ENCODE peak calls at places on chromosomes 3 and 15, in ten cellular contexts. One of them, this sample, is unnamed.

GRCh38 chr15:65305144-65305758 is 774 bp downstream of the RNU5B-1 start:
- DNase-seq in HT-29: no peak
- DNase-seq in COR-L47: peak; percentile 80
- DNase-seq in left lung: no peak
- DNase-seq in lung: no peak
- DNase-seq in CD4-positive, alpha-beta T cell: no peak
- DNase-seq in lower lobe of right lung: no peak
- DNase-seq in ureter: no peak
- DNase-seq in naive thymus-derived CD8-positive, alpha-beta T cell: no peak
- DNase-seq in non-pigmented ciliary epithelial cell: no peak
- DNase-seq in this sample: no peak

GRCh38 chr15:81259791-81260190 is 63.1 kb downstream of the IL16 start:
- DNase-seq in lower lobe of right lung: no peak
- DNase-seq in COR-L47: no peak
- DNase-seq in HT-29: no peak
- DNase-seq in CD4-positive, alpha-beta T cell: no peak
- DNase-seq in non-pigmented ciliary epithelial cell: no peak
- DNase-seq in ureter: no peak
- DNase-seq in left lung: no peak
- DNase-seq in naive thymus-derived CD8-positive, alpha-beta T cell: no peak
- DNase-seq in lung: no peak
- DNase-seq in this sample: no peak

GRCh38 chr15:98213346-98213979 is 253.0 kb downstream of the ARRDC4 start:
- DNase-seq in non-pigmented ciliary epithelial cell: no peak
- DNase-seq in ureter: no peak
- DNase-seq in lower lobe of right lung: no peak
- DNase-seq in left lung: no peak
- DNase-seq in COR-L47: no peak
- DNase-seq in HT-29: no peak
- DNase-seq in naive thymus-derived CD8-positive, alpha-beta T cell: no peak
- DNase-seq in CD4-positive, alpha-beta T cell: no peak
- DNase-seq in lung: no peak
- DNase-seq in this sample: no peak

GRCh38 chr15:66707310-66708160 is 5.5 kb downstream of the SMAD6 start:
- DNase-seq in CD4-positive, alpha-beta T cell: no peak
- DNase-seq in ureter: peak; percentile 52
- DNase-seq in HT-29: no peak
- DNase-seq in naive thymus-derived CD8-positive, alpha-beta T cell: no peak
- DNase-seq in COR-L47: peak; percentile 79
- DNase-seq in non-pigmented ciliary epithelial cell: no peak
- DNase-seq in lower lobe of right lung: no peak
- DNase-seq in lung: no peak
- DNase-seq in left lung: no peak
- DNase-seq in this sample: no peak

GRCh38 chr15:79644091-79644490 is 212.0 kb downstream of the MINAR1 start:
- DNase-seq in HT-29: no peak
- DNase-seq in lower lobe of right lung: no peak
- DNase-seq in left lung: no peak
- DNase-seq in naive thymus-derived CD8-positive, alpha-beta T cell: no peak
- DNase-seq in CD4-positive, alpha-beta T cell: no peak
- DNase-seq in lung: no peak
- DNase-seq in non-pigmented ciliary epithelial cell: peak; percentile 41
- DNase-seq in COR-L47: no peak
- DNase-seq in ureter: no peak
- DNase-seq in this sample: no peak

GRCh38 chr3:100563228-100563627 is 46.2 kb upstream of the ADGRG7 start:
- DNase-seq in ureter: no peak
- DNase-seq in non-pigmented ciliary epithelial cell: no peak
- DNase-seq in left lung: no peak
- DNase-seq in COR-L47: no peak
- DNase-seq in lung: no peak
- DNase-seq in lower lobe of right lung: no peak
- DNase-seq in HT-29: no peak
- DNase-seq in naive thymus-derived CD8-positive, alpha-beta T cell: no peak
- DNase-seq in CD4-positive, alpha-beta T cell: no peak
- DNase-seq in this sample: no peak

GRCh38 chr3:194985031-194985578 is 285.9 kb downstream of the XXYLT1 start:
- DNase-seq in naive thymus-derived CD8-positive, alpha-beta T cell: no peak
- DNase-seq in left lung: peak; percentile 77
- DNase-seq in CD4-positive, alpha-beta T cell: no peak
- DNase-seq in COR-L47: no peak
- DNase-seq in lung: peak; percentile 74
- DNase-seq in ureter: peak; percentile 83
- DNase-seq in lower lobe of right lung: peak; percentile 78
- DNase-seq in non-pigmented ciliary epithelial cell: no peak
- DNase-seq in HT-29: peak; percentile 90
- DNase-seq in this sample: peak; percentile 14

GRCh38 chr3:73404450-73404849 is 220.3 kb downstream of the PDZRN3 start:
- DNase-seq in non-pigmented ciliary epithelial cell: no peak
- DNase-seq in HT-29: no peak
- DNase-seq in naive thymus-derived CD8-positive, alpha-beta T cell: no peak
- DNase-seq in COR-L47: no peak
- DNase-seq in ureter: no peak
- DNase-seq in lung: no peak
- DNase-seq in CD4-positive, alpha-beta T cell: no peak
- DNase-seq in left lung: no peak
- DNase-seq in lower lobe of right lung: no peak
- DNase-seq in this sample: no peak

GRCh38 chr15:101210466-101210865 is 41.4 kb downstream of the CHSY1 start:
- DNase-seq in ureter: no peak
- DNase-seq in HT-29: no peak
- DNase-seq in naive thymus-derived CD8-positive, alpha-beta T cell: no peak
- DNase-seq in CD4-positive, alpha-beta T cell: no peak
- DNase-seq in COR-L47: no peak
- DNase-seq in lower lobe of right lung: no peak
- DNase-seq in left lung: no peak
- DNase-seq in lung: no peak
- DNase-seq in non-pigmented ciliary epithelial cell: no peak
- DNase-seq in this sample: no peak

GRCh38 chr3:169146112-169146665 is 517.3 kb downstream of the MECOM start:
- DNase-seq in non-pigmented ciliary epithelial cell: peak; percentile 28
- DNase-seq in ureter: peak; percentile 57
- DNase-seq in HT-29: peak; percentile 83
- DNase-seq in COR-L47: peak; percentile 44
- DNase-seq in lung: peak; percentile 60
- DNase-seq in CD4-positive, alpha-beta T cell: no peak
- DNase-seq in naive thymus-derived CD8-positive, alpha-beta T cell: no peak
- DNase-seq in left lung: peak; percentile 53
- DNase-seq in lower lobe of right lung: peak; percentile 70
- DNase-seq in this sample: no peak

GRCh38 chr3:131503328-131503650 is 518 bp upstream of the MRPL3 start:
- DNase-seq in non-pigmented ciliary epithelial cell: no peak
- DNase-seq in left lung: no peak
- DNase-seq in ureter: no peak
- DNase-seq in lung: no peak
- DNase-seq in CD4-positive, alpha-beta T cell: no peak
- DNase-seq in lower lobe of right lung: no peak
- DNase-seq in naive thymus-derived CD8-positive, alpha-beta T cell: no peak
- DNase-seq in HT-29: no peak
- DNase-seq in COR-L47: peak; percentile 20
- DNase-seq in this sample: no peak

GRCh38 chr15:68383161-68384074 is 48.5 kb downstream of the ITGA11 start:
- DNase-seq in CD4-positive, alpha-beta T cell: peak; percentile 6
- DNase-seq in COR-L47: peak; percentile 17
- DNase-seq in lower lobe of right lung: no peak
- DNase-seq in non-pigmented ciliary epithelial cell: no peak
- DNase-seq in ureter: peak; percentile 40
- DNase-seq in naive thymus-derived CD8-positive, alpha-beta T cell: peak; percentile 23
- DNase-seq in HT-29: peak; percentile 77
- DNase-seq in left lung: peak; percentile 11
- DNase-seq in lung: no peak
- DNase-seq in this sample: no peak

GRCh38 chr3:108331792-108332191 is 35.4 kb downstream of the HHLA2 start:
- DNase-seq in non-pigmented ciliary epithelial cell: no peak
- DNase-seq in naive thymus-derived CD8-positive, alpha-beta T cell: no peak
- DNase-seq in HT-29: no peak
- DNase-seq in ureter: no peak
- DNase-seq in lung: no peak
- DNase-seq in COR-L47: no peak
- DNase-seq in left lung: no peak
- DNase-seq in CD4-positive, alpha-beta T cell: no peak
- DNase-seq in lower lobe of right lung: no peak
- DNase-seq in this sample: no peak

GRCh38 chr15:75836953-75837321 is 6.3 kb upstream of the UBE2Q2 start:
- DNase-seq in HT-29: no peak
- DNase-seq in lung: no peak
- DNase-seq in CD4-positive, alpha-beta T cell: peak; percentile 16
- DNase-seq in left lung: no peak
- DNase-seq in naive thymus-derived CD8-positive, alpha-beta T cell: no peak
- DNase-seq in lower lobe of right lung: peak; percentile 53
- DNase-seq in COR-L47: no peak
- DNase-seq in ureter: no peak
- DNase-seq in non-pigmented ciliary epithelial cell: peak; percentile 61
- DNase-seq in this sample: no peak

GRCh38 chr15:75840659-75841058 is 2.6 kb upstream of the UBE2Q2 start:
- DNase-seq in ureter: no peak
- DNase-seq in non-pigmented ciliary epithelial cell: peak; percentile 43
- DNase-seq in CD4-positive, alpha-beta T cell: no peak
- DNase-seq in lung: no peak
- DNase-seq in HT-29: peak; percentile 44
- DNase-seq in COR-L47: no peak
- DNase-seq in lower lobe of right lung: no peak
- DNase-seq in naive thymus-derived CD8-positive, alpha-beta T cell: no peak
- DNase-seq in left lung: no peak
- DNase-seq in this sample: no peak

GRCh38 chr15:71302861-71303410 is 187.7 kb downstream of the THSD4 start:
- DNase-seq in ureter: no peak
- DNase-seq in COR-L47: no peak
- DNase-seq in non-pigmented ciliary epithelial cell: no peak
- DNase-seq in left lung: no peak
- DNase-seq in lung: no peak
- DNase-seq in lower lobe of right lung: no peak
- DNase-seq in CD4-positive, alpha-beta T cell: no peak
- DNase-seq in naive thymus-derived CD8-positive, alpha-beta T cell: no peak
- DNase-seq in HT-29: no peak
- DNase-seq in this sample: no peak

GRCh38 chr3:77931272-77932009 is 891.5 kb downstream of the ROBO2 start:
- DNase-seq in non-pigmented ciliary epithelial cell: no peak
- DNase-seq in COR-L47: peak; percentile 53
- DNase-seq in left lung: no peak
- DNase-seq in CD4-positive, alpha-beta T cell: no peak
- DNase-seq in HT-29: no peak
- DNase-seq in lung: no peak
- DNase-seq in naive thymus-derived CD8-positive, alpha-beta T cell: no peak
- DNase-seq in lower lobe of right lung: no peak
- DNase-seq in ureter: no peak
- DNase-seq in this sample: no peak

GRCh38 chr3:174303911-174304541 is 555.1 kb upstream of the NAALADL2 start:
- DNase-seq in left lung: no peak
- DNase-seq in lung: no peak
- DNase-seq in non-pigmented ciliary epithelial cell: no peak
- DNase-seq in ureter: no peak
- DNase-seq in CD4-positive, alpha-beta T cell: no peak
- DNase-seq in COR-L47: no peak
- DNase-seq in lower lobe of right lung: no peak
- DNase-seq in HT-29: no peak
- DNase-seq in naive thymus-derived CD8-positive, alpha-beta T cell: no peak
- DNase-seq in this sample: no peak

GRCh38 chr15:81274932-81275341 is 49.0 kb downstream of the STARD5 start:
- DNase-seq in HT-29: peak; percentile 93
- DNase-seq in non-pigmented ciliary epithelial cell: peak; percentile 38
- DNase-seq in COR-L47: peak; percentile 40
- DNase-seq in lower lobe of right lung: peak; percentile 77
- DNase-seq in ureter: peak; percentile 86
- DNase-seq in CD4-positive, alpha-beta T cell: peak; percentile 56
- DNase-seq in naive thymus-derived CD8-positive, alpha-beta T cell: peak; percentile 72
- DNase-seq in left lung: peak; percentile 77
- DNase-seq in lung: peak; percentile 75
- DNase-seq in this sample: peak; percentile 84

GRCh38 chr3:122799322-122799721 is 4.5 kb downstream of the SLC49A4 start:
- DNase-seq in naive thymus-derived CD8-positive, alpha-beta T cell: no peak
- DNase-seq in CD4-positive, alpha-beta T cell: no peak
- DNase-seq in lower lobe of right lung: no peak
- DNase-seq in non-pigmented ciliary epithelial cell: no peak
- DNase-seq in lung: no peak
- DNase-seq in left lung: no peak
- DNase-seq in HT-29: no peak
- DNase-seq in ureter: no peak
- DNase-seq in COR-L47: no peak
- DNase-seq in this sample: no peak

GRCh38 chr3:53175613-53176537 is 14.9 kb downstream of the PRKCD start:
- DNase-seq in ureter: no peak
- DNase-seq in COR-L47: no peak
- DNase-seq in lung: no peak
- DNase-seq in CD4-positive, alpha-beta T cell: no peak
- DNase-seq in left lung: no peak
- DNase-seq in HT-29: no peak
- DNase-seq in non-pigmented ciliary epithelial cell: no peak
- DNase-seq in naive thymus-derived CD8-positive, alpha-beta T cell: no peak
- DNase-seq in lower lobe of right lung: no peak
- DNase-seq in this sample: no peak

GRCh38 chr3:73107788-73108187 is 46.3 kb downstream of the EBLN2 start:
- DNase-seq in naive thymus-derived CD8-positive, alpha-beta T cell: no peak
- DNase-seq in non-pigmented ciliary epithelial cell: no peak
- DNase-seq in lower lobe of right lung: no peak
- DNase-seq in lung: no peak
- DNase-seq in ureter: no peak
- DNase-seq in CD4-positive, alpha-beta T cell: no peak
- DNase-seq in COR-L47: no peak
- DNase-seq in left lung: no peak
- DNase-seq in HT-29: no peak
- DNase-seq in this sample: no peak

GRCh38 chr3:53169045-53169831 is 8.2 kb downstream of the PRKCD start:
- DNase-seq in ureter: peak; percentile 66
- DNase-seq in naive thymus-derived CD8-positive, alpha-beta T cell: no peak
- DNase-seq in left lung: no peak
- DNase-seq in CD4-positive, alpha-beta T cell: no peak
- DNase-seq in lower lobe of right lung: peak; percentile 68
- DNase-seq in non-pigmented ciliary epithelial cell: no peak
- DNase-seq in lung: no peak
- DNase-seq in HT-29: no peak
- DNase-seq in COR-L47: no peak
- DNase-seq in this sample: no peak

GRCh38 chr3:127760361-127760760 is 62.0 kb downstream of the MGLL start:
- DNase-seq in non-pigmented ciliary epithelial cell: no peak
- DNase-seq in lung: no peak
- DNase-seq in CD4-positive, alpha-beta T cell: no peak
- DNase-seq in left lung: no peak
- DNase-seq in lower lobe of right lung: no peak
- DNase-seq in naive thymus-derived CD8-positive, alpha-beta T cell: no peak
- DNase-seq in HT-29: no peak
- DNase-seq in COR-L47: no peak
- DNase-seq in ureter: no peak
- DNase-seq in this sample: no peak

GRCh38 chr3:32186097-32186496 is 52.4 kb upstream of the CMTM8 start:
- DNase-seq in naive thymus-derived CD8-positive, alpha-beta T cell: no peak
- DNase-seq in CD4-positive, alpha-beta T cell: no peak
- DNase-seq in non-pigmented ciliary epithelial cell: no peak
- DNase-seq in lung: no peak
- DNase-seq in left lung: no peak
- DNase-seq in COR-L47: no peak
- DNase-seq in HT-29: no peak
- DNase-seq in lower lobe of right lung: no peak
- DNase-seq in ureter: no peak
- DNase-seq in this sample: no peak

GRCh38 chr15:98438907-98439306 is 209.4 kb upstream of the IGF1R start:
- DNase-seq in lung: no peak
- DNase-seq in naive thymus-derived CD8-positive, alpha-beta T cell: no peak
- DNase-seq in lower lobe of right lung: no peak
- DNase-seq in ureter: no peak
- DNase-seq in HT-29: no peak
- DNase-seq in non-pigmented ciliary epithelial cell: no peak
- DNase-seq in CD4-positive, alpha-beta T cell: no peak
- DNase-seq in COR-L47: no peak
- DNase-seq in left lung: peak; percentile 8
- DNase-seq in this sample: no peak

GRCh38 chr3:60403866-60404265 is 847.4 kb downstream of the FHIT start:
- DNase-seq in lower lobe of right lung: no peak
- DNase-seq in lung: no peak
- DNase-seq in left lung: no peak
- DNase-seq in naive thymus-derived CD8-positive, alpha-beta T cell: no peak
- DNase-seq in ureter: no peak
- DNase-seq in COR-L47: no peak
- DNase-seq in HT-29: no peak
- DNase-seq in CD4-positive, alpha-beta T cell: no peak
- DNase-seq in non-pigmented ciliary epithelial cell: no peak
- DNase-seq in this sample: no peak

GRCh38 chr3:110562621-110563020 is 509.0 kb upstream of the NECTIN3 start:
- DNase-seq in naive thymus-derived CD8-positive, alpha-beta T cell: no peak
- DNase-seq in lung: no peak
- DNase-seq in lower lobe of right lung: no peak
- DNase-seq in ureter: no peak
- DNase-seq in HT-29: no peak
- DNase-seq in COR-L47: no peak
- DNase-seq in CD4-positive, alpha-beta T cell: no peak
- DNase-seq in left lung: no peak
- DNase-seq in non-pigmented ciliary epithelial cell: no peak
- DNase-seq in this sample: no peak